ENCODE peak calls at places on chromosomes 5 and 9, in six cellular contexts. One of them, this sample, is unnamed.

GRCh38 chr5:151772029-151772867 is 494 bp downstream of the G3BP1 start:
- DNase-seq in GM10248: no peak
- DNase-seq in IMR-90: no peak
- DNase-seq in K562: peak
- DNase-seq in heart right ventricle: peak
- DNase-seq in BJ: no peak
- DNase-seq in this sample: no peak

GRCh38 chr5:180629703-180630382 is 19.6 kb downstream of the FLT4 start:
- DNase-seq in GM10248: no peak
- DNase-seq in IMR-90: no peak
- DNase-seq in heart right ventricle: no peak
- DNase-seq in K562: no peak
- DNase-seq in BJ: no peak
- DNase-seq in this sample: no peak

GRCh38 chr5:78569441-78569840 is 79.1 kb downstream of the LHFPL2 start:
- DNase-seq in BJ: no peak
- DNase-seq in IMR-90: peak
- DNase-seq in heart right ventricle: peak
- DNase-seq in K562: no peak
- DNase-seq in GM10248: no peak
- DNase-seq in this sample: peak

GRCh38 chr5:13540154-13540815 is 404.2 kb downstream of the DNAH5 start:
- DNase-seq in heart right ventricle: no peak
- DNase-seq in GM10248: no peak
- DNase-seq in BJ: no peak
- DNase-seq in IMR-90: peak
- DNase-seq in K562: no peak
- DNase-seq in this sample: no peak

GRCh38 chr5:84168841-84169240 is 215.8 kb downstream of the EDIL3 start:
- DNase-seq in BJ: no peak
- DNase-seq in heart right ventricle: no peak
- DNase-seq in GM10248: no peak
- DNase-seq in K562: no peak
- DNase-seq in IMR-90: peak
- DNase-seq in this sample: no peak

GRCh38 chr5:43192558-43193170 is 639 bp downstream of the NIM1K start:
- DNase-seq in BJ: no peak
- DNase-seq in GM10248: peak
- DNase-seq in IMR-90: peak
- DNase-seq in heart right ventricle: peak
- DNase-seq in K562: no peak
- DNase-seq in this sample: peak

GRCh38 chr9:114370985-114371335 is 16.8 kb downstream of the AKNA start:
- DNase-seq in GM10248: no peak
- DNase-seq in K562: no peak
- DNase-seq in IMR-90: no peak
- DNase-seq in heart right ventricle: no peak
- DNase-seq in BJ: no peak
- DNase-seq in this sample: peak

GRCh38 chr5:175642998-175643397 is 14.9 kb upstream of the HRH2 start:
- DNase-seq in GM10248: no peak
- DNase-seq in IMR-90: no peak
- DNase-seq in K562: no peak
- DNase-seq in heart right ventricle: no peak
- DNase-seq in BJ: no peak
- DNase-seq in this sample: no peak

GRCh38 chr5:89120719-89121118 is 237.7 kb upstream of the MEF2C start:
- DNase-seq in GM10248: no peak
- DNase-seq in K562: no peak
- DNase-seq in BJ: no peak
- DNase-seq in heart right ventricle: no peak
- DNase-seq in IMR-90: no peak
- DNase-seq in this sample: no peak

GRCh38 chr5:74762599-74762998 is 4.3 kb downstream of the GFM2 start:
- DNase-seq in BJ: no peak
- DNase-seq in GM10248: no peak
- DNase-seq in heart right ventricle: no peak
- DNase-seq in IMR-90: peak
- DNase-seq in K562: no peak
- DNase-seq in this sample: no peak

GRCh38 chr9:84556556-84556955 is 113.0 kb upstream of the NTRK2 start:
- DNase-seq in heart right ventricle: no peak
- DNase-seq in BJ: no peak
- DNase-seq in IMR-90: no peak
- DNase-seq in GM10248: no peak
- DNase-seq in K562: no peak
- DNase-seq in this sample: no peak

GRCh38 chr5:142954455-142954854 is 184.3 kb downstream of the ARHGAP26 start:
- DNase-seq in BJ: no peak
- DNase-seq in IMR-90: no peak
- DNase-seq in K562: no peak
- DNase-seq in heart right ventricle: no peak
- DNase-seq in GM10248: no peak
- DNase-seq in this sample: no peak
- TF ChIP-seq CTCF in BJ: no peak
- TF ChIP-seq CTCF in IMR-90: no peak
- TF ChIP-seq CTCF in K562: no peak
- TF ChIP-seq CTCF in heart right ventricle: no peak
- TF ChIP-seq CTCF in GM10248: no peak
- TF ChIP-seq CTCF in this sample: no peak

GRCh38 chr9:89410709-89411111 is 87.2 kb downstream of the SEMA4D start:
- DNase-seq in heart right ventricle: no peak
- DNase-seq in K562: no peak
- DNase-seq in IMR-90: no peak
- DNase-seq in GM10248: peak
- DNase-seq in BJ: no peak
- DNase-seq in this sample: peak
- TF ChIP-seq CTCF in heart right ventricle: no peak
- TF ChIP-seq CTCF in K562: no peak
- TF ChIP-seq CTCF in IMR-90: peak
- TF ChIP-seq CTCF in GM10248: peak
- TF ChIP-seq CTCF in BJ: peak
- TF ChIP-seq CTCF in this sample: peak

GRCh38 chr5:122392224-122392623 is 80.2 kb downstream of the SNCAIP start:
- DNase-seq in IMR-90: no peak
- DNase-seq in GM10248: no peak
- DNase-seq in heart right ventricle: no peak
- DNase-seq in BJ: no peak
- DNase-seq in K562: no peak
- DNase-seq in this sample: no peak
- TF ChIP-seq CTCF in IMR-90: no peak
- TF ChIP-seq CTCF in GM10248: no peak
- TF ChIP-seq CTCF in heart right ventricle: no peak
- TF ChIP-seq CTCF in BJ: no peak
- TF ChIP-seq CTCF in K562: no peak
- TF ChIP-seq CTCF in this sample: no peak

DNA sequence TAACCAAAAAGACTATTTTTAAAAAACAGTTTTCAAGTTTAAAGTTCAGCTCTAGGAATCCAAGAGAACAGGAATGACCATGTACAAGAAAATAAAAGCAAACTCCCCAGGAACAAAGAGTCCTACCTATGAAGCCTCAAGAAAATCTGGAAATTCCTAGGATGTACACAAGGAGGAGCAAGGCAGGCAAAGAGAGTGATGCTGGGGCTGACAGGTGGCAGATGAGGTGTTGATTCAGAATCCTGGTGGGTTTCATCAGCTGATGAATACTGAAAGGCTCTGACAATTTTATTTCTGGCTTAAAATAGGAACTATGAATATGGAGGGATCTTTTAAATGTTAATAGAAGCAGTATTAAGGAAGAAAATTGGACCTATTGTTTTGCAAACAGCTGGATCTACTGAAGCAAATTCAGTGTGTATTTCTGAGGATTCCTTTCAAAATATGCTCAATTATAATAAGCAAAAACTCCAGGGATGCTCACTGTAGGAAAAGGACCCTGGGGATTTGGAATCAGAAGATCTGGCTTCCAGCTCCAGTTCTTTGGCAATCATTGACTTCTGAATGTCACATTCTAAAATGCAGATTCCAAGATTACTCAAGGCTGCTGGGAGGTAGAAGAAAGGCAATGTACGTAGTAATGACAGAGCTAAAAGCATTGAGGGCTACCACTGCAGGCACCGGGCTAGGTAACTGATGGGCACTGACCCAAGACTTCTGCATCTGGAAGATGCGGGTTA is 28.0 kb upstream of the SH3RF2 start:
- DNase-seq in GM10248: no peak
- DNase-seq in BJ: no peak
- DNase-seq in K562: no peak
- DNase-seq in heart right ventricle: no peak
- DNase-seq in IMR-90: no peak
- DNase-seq in this sample: no peak
- TF ChIP-seq CTCF in GM10248: no peak
- TF ChIP-seq CTCF in BJ: no peak
- TF ChIP-seq CTCF in K562: no peak
- TF ChIP-seq CTCF in heart right ventricle: peak
- TF ChIP-seq CTCF in IMR-90: no peak
- TF ChIP-seq CTCF in this sample: peak

DNA sequence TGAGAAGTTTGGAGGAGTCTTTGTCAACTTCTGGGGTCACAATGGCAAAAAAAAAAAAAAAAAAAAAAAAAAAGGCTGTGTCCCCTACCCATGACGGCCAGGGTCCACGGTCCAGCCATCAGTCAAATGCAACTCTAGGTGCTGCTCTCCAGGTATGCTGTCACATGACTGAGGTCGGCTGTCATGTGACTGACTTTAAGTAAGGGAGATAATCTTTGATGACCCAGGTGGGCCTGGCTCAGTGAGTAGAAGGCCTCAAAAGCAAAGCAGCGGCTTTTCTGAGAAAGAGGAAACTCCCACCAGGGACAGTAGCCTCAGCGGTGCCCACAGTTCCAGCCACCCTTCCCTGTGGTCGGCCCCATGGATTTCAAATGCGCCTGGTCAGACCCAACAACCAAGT is 117.7 kb downstream of the ROR2 start:
- DNase-seq in BJ: no peak
- DNase-seq in K562: no peak
- DNase-seq in heart right ventricle: no peak
- DNase-seq in GM10248: no peak
- DNase-seq in IMR-90: no peak
- DNase-seq in this sample: no peak
- TF ChIP-seq CTCF in BJ: no peak
- TF ChIP-seq CTCF in K562: no peak
- TF ChIP-seq CTCF in heart right ventricle: no peak
- TF ChIP-seq CTCF in GM10248: no peak
- TF ChIP-seq CTCF in IMR-90: no peak
- TF ChIP-seq CTCF in this sample: no peak

This sample was measured in WERI-Rb-1.